ENCODE peak calls at places on chromosomes 5 and 9, in five cellular contexts. F is Panc1, B is HCT116, Z is spleen, I is SK-N-SH. Q is an unnamed sample. For H3K9me3, the result is how much of the 10 kb centered on the place peaks cover.

GRCh38 chr5:94776167-94776566 is 157.7 kb downstream of the SLF1 start:
- DNase-seq in F (no peak), B (no peak), Z (no peak), I (peak), Q (no peak)

GRCh38 chr5:36526537-36526936 is 79.9 kb upstream of the SLC1A3 start:
- DNase-seq in F (no peak), B (no peak), Z (no peak), I (no peak), Q (no peak)

GRCh38 chr5:149853019-149853648 is 91.5 kb downstream of the PDE6A start:
- DNase-seq in F (peak), B (peak), Z (peak), I (peak), Q (no peak)

GRCh38 chr5:8184455-8185063 is 315.6 kb downstream of the MTRR start:
- DNase-seq in F (peak), B (no peak), Z (no peak), I (peak), Q (no peak)

GRCh38 chr5:9059920-9060691 is 485.8 kb downstream of the SEMA5A start:
- DNase-seq in F (peak), B (no peak), Z (no peak), I (no peak), Q (no peak)

GRCh38 chr5:50564079-50564478 is 102.4 kb upstream of the PARP8 start:
- DNase-seq in F (no peak), B (no peak), Z (no peak), I (no peak), Q (no peak)

GRCh38 chr5:463952-464351 is 21.0 kb downstream of the EXOC3 start:
- DNase-seq in F (no peak), B (no peak), Z (peak), I (no peak), Q (no peak)

GRCh38 chr5:128487041-128487440 is 51.0 kb downstream of the FBN2 start:
- DNase-seq in F (no peak), B (no peak), Z (no peak), I (no peak), Q (no peak)

GRCh38 chr5:91058575-91058974 is 324.5 kb downstream of the ARRDC3 start:
- DNase-seq in F (no peak), B (no peak), Z (no peak), I (no peak), Q (no peak)

GRCh38 chr5:131384181-131384580 is 120.3 kb downstream of the CDC42SE2 start:
- DNase-seq in F (no peak), B (no peak), Z (no peak), I (no peak), Q (no peak)

GRCh38 chr5:37889612-37890317 is 49.9 kb upstream of the GDNF start:
- DNase-seq in F (no peak), B (peak), Z (no peak), I (no peak), Q (no peak)

GRCh38 chr5:146009020-146009419 is 72.6 kb downstream of the SH3RF2 start:
- DNase-seq in F (no peak), B (no peak), Z (no peak), I (no peak), Q (no peak)

GRCh38 chr9:71384343-71384742 is 262.9 kb upstream of the TRPM3 start:
- DNase-seq in F (no peak), B (no peak), Z (no peak), I (no peak), Q (no peak)

GRCh38 chr9:130282000-130282700 is 16.6 kb downstream of the HMCN2 start:
- DNase-seq in F (no peak), B (no peak), Z (peak), I (no peak), Q (no peak)

GRCh38 chr9:110330484-110331115 is 7.1 kb downstream of the TXNDC8 start:
- DNase-seq in F (no peak), B (no peak), Z (no peak), I (no peak), Q (no peak)

GRCh38 chr9:110109331-110110110 is 98.4 kb downstream of the C9orf152 start:
- DNase-seq in F (no peak), B (no peak), Z (no peak), I (no peak), Q (no peak)

GRCh38 chr5:39639618-39640078 is 214.9 kb upstream of the DAB2 start:
- DNase-seq in F (peak), B (no peak), Z (no peak), I (no peak), Q (no peak)

GRCh38 chr5:136780518-136780917 is 415.2 kb upstream of the TRPC7 start:
- DNase-seq in F (no peak), B (no peak), Z (no peak), I (no peak), Q (no peak)

GRCh38 chr5:1246711-1247431 is 21.7 kb downstream of the SLC6A18 start:
- DNase-seq in F (no peak), B (no peak), Z (no peak), I (peak), Q (no peak)

GRCh38 chr5:74538206-74538661 is 102.3 kb downstream of the ENC1 start:
- DNase-seq in F (no peak), B (no peak), Z (peak), I (no peak), Q (no peak)

GRCh38 chr9:33136721-33137120 is 30.4 kb downstream of the B4GALT1 start:
- DNase-seq in F (no peak), B (no peak), Z (peak), I (no peak), Q (no peak)

GRCh38 chr9:35564658-35565061 is 40.4 kb upstream of the TESK1 start:
- DNase-seq in F (no peak), B (no peak), Z (no peak), I (no peak), Q (no peak)

GRCh38 chr5:137146402-137146889 is 352.7 kb downstream of the SPOCK1 start:
- DNase-seq in F (peak), B (peak), Z (no peak), I (no peak), Q (peak)

GRCh38 chr9:71748280-71748743 is 20.0 kb downstream of the CEMIP2 start:
- DNase-seq in F (no peak), B (no peak), Z (no peak), I (no peak), Q (no peak)

GRCh38 chr9:110340306-110340705 is 2.6 kb upstream of the TXNDC8 start:
- DNase-seq in F (no peak), B (peak), Z (no peak), I (no peak), Q (no peak)

GRCh38 chr5:96080557-96080956 is 118.9 kb upstream of the ELL2 start:
- DNase-seq in F (no peak), B (no peak), Z (no peak), I (no peak), Q (no peak)

GRCh38 chr5:12323637-12324229 is 419.5 kb upstream of the CTNND2 start:
- DNase-seq in F (no peak), B (no peak), Z (no peak), I (no peak), Q (no peak)

GRCh38 chr5:170273968-170274710 is 23.4 kb downstream of the LCP2 start:
- DNase-seq in F (no peak), B (peak), Z (no peak), I (peak), Q (peak)

DNA sequence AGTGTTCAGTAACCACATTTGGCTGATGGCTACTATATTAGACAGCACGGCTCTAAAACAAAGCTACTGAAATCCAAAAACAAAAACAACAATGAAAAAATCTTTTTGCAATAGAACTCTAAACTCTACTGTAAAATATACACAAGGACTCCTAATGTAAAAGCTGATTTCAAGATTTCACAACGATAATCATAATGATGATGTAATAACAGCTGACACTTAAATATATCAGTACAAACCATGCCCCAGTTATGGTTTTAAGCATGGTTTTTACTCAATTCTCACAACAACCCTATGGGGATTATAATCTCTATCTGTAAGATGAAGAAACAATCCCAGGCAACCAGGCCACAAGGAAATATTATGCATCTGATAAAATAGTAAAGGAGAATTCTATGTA is 3.3 kb downstream of the ZNF300 start:
- DNase-seq in F (no peak), B (no peak), Z (no peak), I (no peak), Q (no peak)
- H3K9me3 ChIP-seq in F (half or more), B (under half), Z (half or more), I (under half), Q (half or more)

GRCh38 chr5:83922699-83923098 is 202.0 kb upstream of the HAPLN1 start:
- DNase-seq in F (no peak), B (no peak), Z (no peak), I (no peak), Q (no peak)

GRCh38 chr5:83925952-83926351 is 205.3 kb upstream of the HAPLN1 start:
- DNase-seq in F (no peak), B (no peak), Z (no peak), I (no peak), Q (no peak)

GRCh38 chr5:83924171-83924570 is 203.5 kb upstream of the HAPLN1 start:
- DNase-seq in F (no peak), B (no peak), Z (no peak), I (no peak), Q (no peak)

GRCh38 chr5:83925321-83925877 is 204.7 kb upstream of the HAPLN1 start:
- DNase-seq in F (no peak), B (peak), Z (no peak), I (no peak), Q (no peak)

DNA sequence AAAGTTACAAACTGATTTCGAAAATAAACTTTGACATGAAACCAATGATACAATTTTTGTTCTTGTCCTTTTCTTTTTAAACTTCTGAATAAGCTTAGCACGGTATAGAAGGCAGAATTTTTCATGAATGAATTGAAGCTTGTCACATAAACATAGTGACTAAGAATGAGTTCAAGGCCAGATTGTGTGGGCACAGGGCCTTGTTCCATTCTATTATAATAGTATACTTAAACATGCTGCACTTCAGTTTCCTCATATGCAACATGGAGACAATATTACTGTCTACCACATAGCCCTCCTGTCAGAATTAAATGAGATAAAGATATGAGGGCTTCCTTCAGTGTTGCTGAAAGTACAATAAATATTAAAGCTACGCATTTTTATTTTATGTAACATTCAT is 204.2 kb upstream of the HAPLN1 start:
- DNase-seq in F (no peak), B (no peak), Z (no peak), I (no peak), Q (no peak)
- H3K27ac ChIP-seq in F (no peak), B (no peak), Z (no peak), I (peak), Q (no peak)

DNA sequence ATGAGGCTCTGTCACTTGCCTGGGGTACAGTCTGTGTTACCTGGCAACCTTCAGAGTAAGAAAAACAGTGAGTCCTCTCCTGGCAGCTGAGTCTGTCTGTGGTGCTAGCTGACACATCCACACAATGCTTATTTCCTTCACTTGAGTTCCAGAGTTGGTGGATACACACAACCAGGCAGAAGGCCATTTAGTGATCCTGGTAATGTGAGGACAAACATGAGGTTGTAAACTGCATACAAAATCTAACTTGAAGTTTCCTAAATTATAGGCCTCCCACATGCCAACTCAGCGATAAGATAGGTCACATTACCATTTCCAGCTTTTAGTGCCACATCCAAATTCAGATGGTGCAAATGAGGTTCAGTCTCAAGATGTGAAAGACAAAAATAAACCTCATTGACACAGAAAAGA is 125.5 kb downstream of the DCP2 start:
- DNase-seq in F (no peak), B (no peak), Z (no peak), I (no peak), Q (no peak)
- TF ChIP-seq POLR2AphosphoS5 in F (no peak), B (no peak), Z (no peak), I (no peak), Q (no peak)

DNA sequence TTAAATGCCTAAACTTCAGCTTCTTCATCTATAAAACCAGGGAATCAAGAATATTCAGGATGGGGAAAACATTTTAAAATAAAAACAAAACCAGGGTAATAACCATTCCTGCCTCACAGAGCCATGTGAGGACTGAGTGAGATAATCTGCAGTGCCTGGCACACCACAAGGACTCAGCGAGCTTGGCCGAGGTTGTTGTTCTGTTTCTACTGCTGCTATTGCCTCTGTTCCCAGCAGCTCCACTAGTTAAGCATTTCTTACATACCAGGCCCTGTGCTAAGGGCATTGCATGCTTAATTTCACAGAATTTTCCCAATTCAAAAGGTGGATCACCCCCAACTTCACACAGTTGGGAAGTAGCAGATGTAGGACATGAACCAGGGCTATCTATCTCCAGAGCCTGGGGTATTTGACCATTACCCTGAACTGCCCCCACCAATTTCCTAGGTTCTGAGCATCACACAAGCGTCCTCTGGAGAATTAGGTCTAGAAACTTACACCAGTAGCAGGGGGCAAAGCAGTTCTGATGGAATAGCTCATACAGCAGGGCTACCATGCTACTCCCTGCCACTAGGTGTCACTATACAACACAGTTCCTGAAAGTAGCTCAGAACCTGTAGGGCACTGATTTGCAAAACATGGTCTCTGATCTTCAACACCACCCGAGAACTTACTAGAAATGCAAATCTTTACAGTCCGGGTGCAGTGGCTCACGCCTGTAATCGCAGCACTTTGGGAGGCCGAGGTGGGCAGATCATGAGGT is 74.3 kb downstream of the LRSAM1 start:
- DNase-seq in F (no peak), B (peak), Z (no peak), I (no peak), Q (no peak)
- H3K9me3 ChIP-seq in F (under half), B (under half), Z (under half), I (under half), Q (under half)

DNA sequence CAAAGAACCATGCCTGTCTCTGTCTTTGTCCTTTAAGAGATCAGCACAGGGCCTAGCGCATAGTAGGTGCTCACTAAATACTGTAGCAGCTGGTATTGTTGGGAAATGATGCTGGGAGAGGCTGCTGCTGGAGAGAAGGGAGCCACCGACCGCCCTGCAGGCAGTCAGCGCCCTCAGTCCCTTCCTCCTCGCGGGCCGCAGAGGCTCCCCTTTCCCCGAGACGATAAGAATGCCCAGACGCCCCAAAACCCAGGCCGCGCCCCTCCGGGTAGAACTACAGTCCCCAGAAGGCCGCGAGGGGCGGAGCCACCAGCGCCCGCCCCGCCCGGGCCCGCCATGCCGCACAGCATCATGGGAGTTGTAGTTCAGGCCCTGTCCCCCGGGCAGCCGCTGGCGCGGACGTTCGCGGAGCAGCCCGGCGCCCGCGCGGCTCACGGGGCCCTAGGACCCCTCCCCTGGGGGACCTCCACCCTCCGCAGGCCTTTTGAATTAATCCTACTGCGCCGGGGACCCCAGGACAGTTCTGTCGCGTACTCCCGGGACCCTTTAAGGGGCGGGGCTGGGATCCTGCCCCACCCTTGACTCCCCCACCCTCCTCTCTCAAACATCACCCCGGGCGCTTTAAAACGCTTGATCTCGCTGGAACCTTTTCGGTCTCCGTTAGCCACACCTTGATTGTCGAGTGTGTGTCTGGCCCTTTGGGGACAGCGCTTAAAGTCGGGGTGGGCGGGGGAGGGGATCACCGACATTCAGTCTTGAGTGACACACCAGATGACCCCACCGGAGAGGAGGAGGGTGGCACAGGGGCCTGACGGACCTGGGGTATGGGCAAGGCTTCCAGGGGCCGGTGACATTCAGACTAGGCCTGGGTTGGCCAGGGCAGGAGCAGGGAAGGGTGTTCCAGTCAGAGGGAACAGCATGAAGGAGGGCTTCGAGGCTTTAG is 24.8 kb upstream of the IER5L start:
- DNase-seq in F (no peak), B (peak), Z (peak), I (peak), Q (no peak)
- H3K27ac ChIP-seq in F (peak), B (peak), Z (peak), I (peak), Q (peak)

Q was measured in vagina.